ENCODE peak calls at places on chromosomes 6 and 20, in nine cellular contexts. Q, U, M, K, J, D, W, T and F are unnamed samples.

GRCh38 chr6:107645740-107646139 is 155.8 kb downstream of the SOBP start:
- DNase-seq in Q (no peak), U (no peak), M (no peak), K (no peak), J (no peak), D (no peak), W (no peak), T (no peak), F (no peak)

GRCh38 chr6:54935739-54936138 is 89.2 kb downstream of the FAM83B start:
- DNase-seq in Q (no peak), U (no peak), M (no peak), K (no peak), J (no peak), D (peak), W (no peak), T (no peak), F (peak)

GRCh38 chr20:63351811-63352591 is 9.1 kb downstream of the CHRNA4 start:
- DNase-seq in Q (no peak), U (no peak), M (no peak), K (peak), J (no peak), D (no peak), W (no peak), T (no peak), F (no peak)

GRCh38 chr6:127475823-127476176 is 16.6 kb upstream of the KIAA0408 start:
- DNase-seq in Q (no peak), U (no peak), M (no peak), K (no peak), J (no peak), D (no peak), W (no peak), T (no peak), F (no peak)

GRCh38 chr6:157981395-157982296 is at the start of gene SYNJ2:
- DNase-seq in Q (peak), U (peak), M (peak), K (peak), J (peak), D (peak), W (peak), T (peak), F (no peak)

GRCh38 chr6:35781290-35781689 is 471 bp downstream of the CLPSL1 start:
- DNase-seq in Q (no peak), U (no peak), M (no peak), K (no peak), J (no peak), D (no peak), W (no peak), T (no peak), F (no peak)

GRCh38 chr20:53512076-53512475 is 81.6 kb downstream of the ZNF217 start:
- DNase-seq in Q (no peak), U (no peak), M (no peak), K (no peak), J (no peak), D (no peak), W (no peak), T (no peak), F (no peak)

GRCh38 chr6:27726620-27727023 is 185.6 kb downstream of the OR2B2 start:
- DNase-seq in Q (peak), U (no peak), M (no peak), K (no peak), J (no peak), D (peak), W (peak), T (no peak), F (no peak)

GRCh38 chr6:31901415-31901952 is 402 bp downstream of the ZBTB12 start:
- DNase-seq in Q (no peak), U (no peak), M (peak), K (peak), J (peak), D (peak), W (peak), T (peak), F (no peak)

GRCh38 chr6:32177182-32177787 is 920 bp upstream of the RNF5 start:
- DNase-seq in Q (peak), U (peak), M (no peak), K (peak), J (no peak), D (peak), W (peak), T (no peak), F (no peak)

GRCh38 chr20:62543470-62544302 is 67.9 kb upstream of the GATA5 start:
- DNase-seq in Q (no peak), U (no peak), M (no peak), K (no peak), J (no peak), D (no peak), W (no peak), T (no peak), F (no peak)

GRCh38 chr6:129679758-129680157 is 30.2 kb downstream of the ARHGAP18 start:
- DNase-seq in Q (no peak), U (no peak), M (peak), K (no peak), J (no peak), D (peak), W (no peak), T (no peak), F (no peak)

GRCh38 chr20:8309638-8310037 is 177.6 kb downstream of the PLCB1 start:
- DNase-seq in Q (no peak), U (no peak), M (peak), K (no peak), J (no peak), D (no peak), W (peak), T (peak), F (no peak)

GRCh38 chr6:6694825-6695710 is 106.5 kb downstream of the LY86 start:
- DNase-seq in Q (no peak), U (no peak), M (no peak), K (no peak), J (peak), D (no peak), W (no peak), T (no peak), F (no peak)

GRCh38 chr6:20008081-20008480 is 170.9 kb downstream of the ID4 start:
- DNase-seq in Q (no peak), U (no peak), M (no peak), K (no peak), J (no peak), D (no peak), W (no peak), T (no peak), F (no peak)

GRCh38 chr6:16345449-16346330 is 107.3 kb downstream of the GMPR start:
- DNase-seq in Q (no peak), U (peak), M (peak), K (peak), J (no peak), D (peak), W (no peak), T (peak), F (peak)

GRCh38 chr20:52586697-52587096 is 385.5 kb upstream of the TSHZ2 start:
- DNase-seq in Q (no peak), U (no peak), M (no peak), K (no peak), J (no peak), D (no peak), W (no peak), T (no peak), F (no peak)

GRCh38 chr20:33568378-33569289 is 78.7 kb downstream of the CBFA2T2 start:
- DNase-seq in Q (no peak), U (peak), M (no peak), K (peak), J (no peak), D (no peak), W (peak), T (no peak), F (no peak)

GRCh38 chr6:135944120-135944519 is 92.6 kb downstream of the PDE7B start:
- DNase-seq in Q (no peak), U (no peak), M (no peak), K (no peak), J (no peak), D (no peak), W (no peak), T (no peak), F (no peak)

GRCh38 chr6:35624341-35625070 is 64.2 kb downstream of the FKBP5 start:
- DNase-seq in Q (no peak), U (no peak), M (peak), K (peak), J (no peak), D (peak), W (peak), T (peak), F (no peak)